ENCODE peak calls at places on chromosomes 12 and 14, in seven cellular contexts. K is endothelial cell of umbilical vein; Q is CD8-positive, alpha-beta memory T cell; Y is PC-3; W is heart left ventricle; T is CD8-positive, alpha-beta T cell; R is HCT116. H is an unnamed sample.
A peak's percentile ranks its signal among the peaks of the same experiment; 100 is the strongest.

GRCh38 chr12:95073698-95074520 is 491 bp upstream of the NR2C1 start:
- DNase-seq in Q (no peak), W (no peak), R (no peak), T (no peak), Y (no peak), K (no peak), H (no peak)

GRCh38 chr12:12927211-12928079 is 24.5 kb downstream of the GPRC5D start:
- DNase-seq in W (peak; percentile 84), Q (peak; percentile 42), R (peak; percentile 90), K (peak; percentile 97), T (no peak), Y (no peak), H (peak; percentile 13)

GRCh38 chr12:51293693-51294092 is 23.5 kb upstream of the SMAGP start:
- DNase-seq in K (no peak), R (no peak), Y (no peak), W (no peak), Q (no peak), T (no peak), H (no peak)

GRCh38 chr12:6724409-6724797 is 557 bp downstream of the COPS7A start:
- DNase-seq in Y (peak; percentile 8), R (no peak), T (no peak), Q (no peak), K (no peak), W (no peak), H (no peak)

GRCh38 chr12:42483534-42483857 is 106.0 kb downstream of the PRICKLE1 start:
- DNase-seq in W (peak; percentile 57), R (no peak), Y (peak; percentile 38), K (peak; percentile 70), Q (peak; percentile 17), T (peak; percentile 22), H (peak; percentile 6)

GRCh38 chr12:84507914-84508313 is 404.7 kb downstream of the SLC6A15 start:
- DNase-seq in Q (no peak), W (peak; percentile 43), Y (no peak), K (no peak), R (no peak), T (no peak), H (no peak)

GRCh38 chr12:29102739-29103138 is 46.3 kb upstream of the FAR2 start:
- DNase-seq in R (no peak), Y (no peak), Q (no peak), K (no peak), T (no peak), W (no peak), H (peak; percentile 39)

GRCh38 chr12:666766-667308 is 3.6 kb upstream of the NINJ2 start:
- DNase-seq in Q (no peak), R (no peak), T (no peak), Y (peak; percentile 65), W (no peak), K (no peak), H (peak; percentile 66)

GRCh38 chr14:100900837-100901390 is 2.6 kb downstream of the RTL1 start:
- DNase-seq in W (no peak), Y (peak; percentile 48), T (no peak), R (peak; percentile 41), K (peak; percentile 8), Q (no peak), H (peak; percentile 2)

GRCh38 chr14:69587389-69587788 is 12.7 kb upstream of the CCDC177 start:
- DNase-seq in R (no peak), W (no peak), Y (no peak), K (no peak), T (no peak), Q (no peak), H (no peak)

GRCh38 chr14:69913686-69914085 is 34.5 kb downstream of the SMOC1 start:
- DNase-seq in R (no peak), W (no peak), Y (no peak), T (no peak), Q (no peak), K (no peak), H (no peak)

GRCh38 chr12:56987551-56988053 is 18.7 kb downstream of the ZBTB39 start:
- DNase-seq in R (peak; percentile 58), T (peak; percentile 66), Q (peak; percentile 63), Y (peak; percentile 85), K (peak; percentile 55), W (peak; percentile 84), H (peak; percentile 67)

GRCh38 chr14:39957290-39957689 is 525.1 kb upstream of the FBXO33 start:
- DNase-seq in Y (no peak), W (no peak), K (no peak), T (no peak), R (no peak), Q (no peak), H (no peak)

GRCh38 chr14:98890556-98891340 is 381.2 kb downstream of the BCL11B start:
- DNase-seq in K (no peak), T (no peak), R (no peak), W (no peak), Q (no peak), Y (no peak), H (no peak)

DNA sequence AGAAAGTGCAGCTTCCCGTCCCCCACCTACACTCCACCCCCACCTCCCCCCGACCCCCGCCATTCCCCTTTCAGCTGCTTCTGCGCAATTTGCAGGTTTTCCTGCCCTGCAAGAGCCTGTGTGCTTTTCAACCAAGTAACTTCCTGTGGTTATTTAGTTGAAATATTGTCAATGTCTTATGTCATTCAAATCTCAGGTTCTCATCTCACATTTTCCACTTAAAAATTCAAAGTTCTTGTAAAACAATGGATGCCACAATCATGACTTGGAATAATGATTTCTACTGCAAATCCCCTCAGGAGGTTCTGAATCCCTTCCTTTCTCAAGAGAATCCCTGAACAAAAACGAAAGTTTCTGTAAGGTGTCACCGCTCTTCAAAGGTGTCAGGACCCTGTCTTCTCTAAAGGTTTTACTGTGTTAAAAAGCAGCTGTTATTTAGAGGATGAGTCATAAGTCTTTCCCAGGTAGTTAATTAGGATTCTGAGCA is 31.6 kb downstream of the WBP11 start:
- DNase-seq in Y (no peak), T (peak; percentile 82), Q (peak; percentile 77), W (no peak), K (no peak), R (no peak), H (peak; percentile 69)
- H3K4me1 ChIP-seq in Y (peaks cover 34% of the 10 kb centered on the region), T (peaks cover 45% of the 10 kb centered on the region), Q (peaks cover 53% of the 10 kb centered on the region), W (peaks cover 20% of the 10 kb centered on the region), K (peaks cover 18% of the 10 kb centered on the region), R (peaks cover 35% of the 10 kb centered on the region), H (peaks cover 60% of the 10 kb centered on the region)

GRCh38 chr12:24304285-24304684 is 354.8 kb upstream of the SOX5 start:
- DNase-seq in K (no peak), T (no peak), Q (no peak), W (no peak), Y (no peak), R (no peak), H (no peak)
- H3K4me3 ChIP-seq in K (no peak overlapping the region), T (no peak overlapping the region), Q (no peak overlapping the region), W (no peak overlapping the region), Y (no peak overlapping the region), R (no peak overlapping the region), H (no peak overlapping the region)

GRCh38 chr12:48814313-48815280 is 3.7 kb upstream of the CACNB3 start:
- DNase-seq in R (peak; percentile 39), Q (peak; percentile 60), T (peak; percentile 61), K (peak; percentile 73), W (peak; percentile 89), Y (peak; percentile 82), H (peak; percentile 63)
- H3K27ac ChIP-seq in R (peak overlapping the region; percentile 84), Q (peak overlapping the region; percentile 67), T (no peak overlapping the region), K (peak overlapping the region; percentile 10), W (peak overlapping the region; percentile 78), Y (peak overlapping the region; percentile 30), H (peak overlapping the region; percentile 55)

GRCh38 chr12:22729898-22730443 is 105.0 kb downstream of the ETNK1 start:
- DNase-seq in Q (no peak), K (peak; percentile 35), R (no peak), W (no peak), Y (no peak), T (no peak), H (no peak)
- H3K4me1 ChIP-seq in Q (no peaks in the 10 kb centered on the region), K (no peaks in the 10 kb centered on the region), R (no peaks in the 10 kb centered on the region), W (peaks cover 11% of the 10 kb centered on the region), Y (no peaks in the 10 kb centered on the region), T (no peaks in the 10 kb centered on the region), H (no peaks in the 10 kb centered on the region)

GRCh38 chr12:121129705-121130147 is 3.0 kb upstream of the P2RX7 start:
- DNase-seq in Q (no peak), Y (no peak), W (no peak), T (no peak), K (no peak), R (no peak), H (no peak)
- H3K4me3 ChIP-seq in Q (peak overlapping the region; percentile 57), Y (no peak overlapping the region), W (peak overlapping the region; percentile 35), T (peak overlapping the region; percentile 45), K (no peak overlapping the region), R (no peak overlapping the region), H (peak overlapping the region; percentile 36)

DNA sequence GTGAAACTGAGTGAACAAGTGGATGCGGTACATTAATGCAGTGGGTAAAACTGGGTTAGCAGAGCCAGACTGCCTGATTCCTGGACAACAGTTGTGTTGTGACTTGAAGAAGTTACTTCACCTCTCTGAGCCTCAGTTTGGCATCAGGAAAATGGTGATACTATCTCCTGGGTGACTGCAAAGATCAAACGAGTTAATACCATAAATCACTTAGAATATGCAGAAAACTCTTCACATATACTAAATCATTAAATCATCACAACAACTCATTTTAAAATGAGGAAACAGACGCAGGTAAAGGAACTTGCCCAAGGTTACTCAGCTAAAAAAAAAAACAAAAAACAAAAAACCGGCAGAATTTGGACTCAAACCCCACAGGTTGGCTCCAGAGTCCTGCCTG is 811 bp downstream of the MTERF2 start:
- DNase-seq in W (no peak), Y (no peak), K (no peak), T (no peak), R (no peak), Q (peak; percentile 3), H (no peak)
- H3K27ac ChIP-seq in W (peak overlapping the region; percentile 89), Y (no peak overlapping the region), K (peak overlapping the region; percentile 68), T (no peak overlapping the region), R (no peak overlapping the region), Q (peak overlapping the region; percentile 64), H (peak overlapping the region; percentile 87)

H was measured in CD4-positive, alpha-beta memory T cell.